ENCODE peak calls at places on chromosomes 16 and 17, in eight cellular contexts. T is cardiac fibroblast; H is endothelial cell; A is stimulated activated CD8-positive, alpha-beta memory T cell treated with anti-CD3 and anti-CD28 coated beads, Interleukin-4, amount 100 ng/mL, for 4 hours; Z is activated T-cell treated with anti-CD3 and anti-CD28 coated beads for 4 hours; F is SHP77; D is glutamatergic neuron; N is endodermal cell. M is an unnamed sample.

GRCh38 chr17:32156656-32157055 is 14.4 kb downstream of the RHOT1 start:
- DNase-seq in Z (no peak), D (no peak), N (no peak), H (no peak), T (no peak), F (no peak), A (no peak), M (no peak)

GRCh38 chr16:77450790-77451487 is 16.1 kb upstream of the ADAMTS18 start:
- DNase-seq in Z (no peak), T (no peak), A (no peak), F (peak; percentile 87), D (no peak), H (no peak), N (no peak), M (no peak)

GRCh38 chr17:61805399-61805798 is 57.9 kb downstream of the BRIP1 start:
- DNase-seq in Z (no peak), F (no peak), A (no peak), T (peak; percentile 23), H (no peak), N (no peak), D (no peak), M (peak; percentile 74)

GRCh38 chr17:4004517-4005295 is 40.5 kb upstream of the ATP2A3 start:
- DNase-seq in A (peak; percentile 6), Z (peak; percentile 48), D (peak; percentile 83), T (peak; percentile 35), N (peak; percentile 96), H (peak; percentile 89), F (peak; percentile 73), M (no peak)

GRCh38 chr16:79844603-79845002 is 244.1 kb upstream of the MAF start:
- DNase-seq in T (no peak), D (no peak), A (no peak), H (no peak), Z (no peak), F (no peak), N (no peak), M (no peak)

GRCh38 chr16:733382-734207 is 6.7 kb downstream of the HAGHL start:
- DNase-seq in T (no peak), D (peak; percentile 80), Z (no peak), A (no peak), H (peak; percentile 68), F (no peak), N (peak; percentile 76), M (no peak)

GRCh38 chr16:1745900-1746692 is 25.2 kb downstream of the NME3 start:
- DNase-seq in N (no peak), A (no peak), T (peak; percentile 65), D (peak; percentile 11), Z (no peak), H (no peak), F (no peak), M (peak; percentile 99)

GRCh38 chr17:7294614-7295153 is at the start of gene YBX2:
- DNase-seq in A (no peak), D (peak; percentile 83), N (peak; percentile 100), Z (peak; percentile 55), T (no peak), H (peak; percentile 82), F (peak; percentile 71), M (no peak)

GRCh38 chr17:4944163-4944553 is 4.1 kb downstream of the RNF167 start:
- DNase-seq in F (no peak), Z (no peak), H (no peak), T (no peak), A (no peak), D (no peak), N (no peak), M (peak; percentile 81)

GRCh38 chr17:76872874-76873221 is 4.6 kb downstream of the MGAT5B start:
- DNase-seq in F (no peak), N (no peak), A (no peak), Z (no peak), H (no peak), T (no peak), D (no peak), M (no peak)

GRCh38 chr16:86725401-86725800 is 147.1 kb downstream of the FOXL1 start:
- DNase-seq in H (no peak), N (no peak), F (no peak), A (no peak), T (no peak), Z (no peak), D (no peak), M (no peak)

GRCh38 chr17:57004944-57005579 is 27.1 kb downstream of the SCPEP1 start:
- DNase-seq in N (peak; percentile 67), T (no peak), Z (no peak), A (no peak), D (no peak), F (no peak), H (no peak), M (no peak)

GRCh38 chr17:44095647-44096496 is 25.3 kb downstream of the G6PC3 start:
- DNase-seq in H (peak; percentile 84), T (peak; percentile 96), N (peak; percentile 99), D (peak; percentile 65), F (peak; percentile 90), Z (no peak), A (no peak), M (peak; percentile 82)

GRCh38 chr17:82687375-82687861 is 11.1 kb downstream of the RAB40B start:
- DNase-seq in F (no peak), D (no peak), H (no peak), T (no peak), A (no peak), N (no peak), Z (no peak), M (no peak)